ENCODE peak calls at places on chromosomes 3 and 15, in eight cellular contexts. X is IMR-90, L is tibial nerve, R is body of pancreas, S is AG04450, K is SJCRH30, N is HL-60, W is adrenal gland. Q is an unnamed sample.

GRCh38 chr3:713225-713624 is 379.6 kb upstream of the CNTN6 start:
- DNase-seq in R (no peak), X (no peak), S (no peak), K (peak; percentile 24), N (no peak), W (no peak), L (no peak), Q (peak; percentile 66)

GRCh38 chr15:61084944-61085367 is 144.1 kb downstream of the RORA start:
- DNase-seq in W (peak; percentile 15), L (no peak), K (peak; percentile 59), X (no peak), S (no peak), N (peak; percentile 33), R (no peak), Q (no peak)

GRCh38 chr3:24069045-24069444 is 124.0 kb downstream of the NR1D2 start:
- DNase-seq in X (no peak), L (no peak), R (peak; percentile 30), K (peak; percentile 60), N (no peak), W (no peak), S (no peak), Q (no peak)

GRCh38 chr15:93524432-93524831 is 435.4 kb upstream of the RGMA start:
- DNase-seq in N (no peak), L (no peak), R (peak; percentile 69), X (no peak), W (no peak), K (no peak), S (no peak), Q (no peak)

GRCh38 chr3:114392831-114393230 is 99.0 kb downstream of the TIGIT start:
- DNase-seq in X (no peak), R (no peak), S (no peak), N (no peak), K (no peak), W (no peak), L (no peak), Q (peak; percentile 26)

GRCh38 chr3:14492948-14493881 is 46.9 kb downstream of the GRIP2 start:
- DNase-seq in X (no peak), S (no peak), K (no peak), W (no peak), R (no peak), L (no peak), N (no peak), Q (no peak)

GRCh38 chr3:115628075-115628412 is 4.7 kb downstream of the GAP43 start:
- DNase-seq in S (no peak), L (no peak), W (no peak), R (no peak), N (no peak), X (no peak), K (no peak), Q (no peak)

GRCh38 chr3:40254898-40255297 is 54.6 kb upstream of the EIF1B start:
- DNase-seq in L (no peak), W (no peak), R (no peak), X (no peak), N (no peak), S (no peak), K (no peak), Q (no peak)

GRCh38 chr15:63381301-63382192 is at the start of gene CA12:
- DNase-seq in W (peak; percentile 32), N (no peak), R (peak; percentile 80), S (no peak), K (peak; percentile 24), L (no peak), X (peak; percentile 55), Q (peak; percentile 67)

GRCh38 chr3:158121295-158121694 is 11.4 kb downstream of the RSRC1 start:
- DNase-seq in S (no peak), R (no peak), L (no peak), K (no peak), W (no peak), N (no peak), X (no peak), Q (no peak)

GRCh38 chr3:188153498-188153948 is 434 bp upstream of the LPP start:
- DNase-seq in K (peak; percentile 18), N (peak; percentile 49), L (peak; percentile 74), S (peak; percentile 94), R (peak; percentile 90), X (peak; percentile 97), W (peak; percentile 92), Q (peak; percentile 79)

GRCh38 chr3:95899494-95899893 is 914.9 kb upstream of the EPHA6 start:
- DNase-seq in L (no peak), X (peak; percentile 78), K (no peak), R (no peak), N (no peak), S (peak; percentile 11), W (no peak), Q (peak; percentile 47)

GRCh38 chr3:179732661-179733348 is 80.0 kb downstream of the USP13 start:
- DNase-seq in S (no peak), W (peak; percentile 88), X (no peak), K (no peak), L (no peak), N (no peak), R (no peak), Q (no peak)

GRCh38 chr15:33242669-33243191 is 48.2 kb upstream of the FMN1 start:
- DNase-seq in S (no peak), X (no peak), R (no peak), L (no peak), K (peak; percentile 47), N (no peak), W (no peak), Q (peak; percentile 85)

GRCh38 chr15:73800662-73801345 is 47.7 kb upstream of the INSYN1 start:
- DNase-seq in X (peak; percentile 87), K (no peak), S (peak; percentile 59), L (no peak), R (no peak), W (peak; percentile 21), N (no peak), Q (peak; percentile 74)

GRCh38 chr3:99686955-99687612 is 48.7 kb downstream of the COL8A1 start:
- DNase-seq in N (peak; percentile 36), R (peak; percentile 64), X (peak; percentile 74), L (peak; percentile 71), W (peak; percentile 49), K (peak; percentile 24), S (no peak), Q (peak; percentile 55)

GRCh38 chr3:99683876-99684275 is 45.5 kb downstream of the COL8A1 start:
- DNase-seq in L (no peak), S (no peak), K (no peak), R (no peak), X (no peak), N (no peak), W (no peak), Q (no peak)

GRCh38 chr3:99686469-99686868 is 48.1 kb downstream of the COL8A1 start:
- DNase-seq in R (no peak), N (no peak), L (no peak), K (no peak), X (no peak), S (no peak), W (no peak), Q (no peak)

GRCh38 chr3:99683465-99683864 is 45.1 kb downstream of the COL8A1 start:
- DNase-seq in N (no peak), K (no peak), X (no peak), R (no peak), L (no peak), W (no peak), S (no peak), Q (no peak)

GRCh38 chr3:99684678-99685077 is 46.3 kb downstream of the COL8A1 start:
- DNase-seq in S (no peak), N (no peak), L (no peak), K (no peak), X (no peak), R (no peak), W (no peak), Q (no peak)
- H3K27me3 ChIP-seq in S (no peaks in the 10 kb centered on the region), N (no peaks in the 10 kb centered on the region), L (no peaks in the 10 kb centered on the region), K (no peaks in the 10 kb centered on the region), X (no peaks in the 10 kb centered on the region), R (no peaks in the 10 kb centered on the region), W (peaks cover 4% of the 10 kb centered on the region), Q (no peaks in the 10 kb centered on the region)

DNA sequence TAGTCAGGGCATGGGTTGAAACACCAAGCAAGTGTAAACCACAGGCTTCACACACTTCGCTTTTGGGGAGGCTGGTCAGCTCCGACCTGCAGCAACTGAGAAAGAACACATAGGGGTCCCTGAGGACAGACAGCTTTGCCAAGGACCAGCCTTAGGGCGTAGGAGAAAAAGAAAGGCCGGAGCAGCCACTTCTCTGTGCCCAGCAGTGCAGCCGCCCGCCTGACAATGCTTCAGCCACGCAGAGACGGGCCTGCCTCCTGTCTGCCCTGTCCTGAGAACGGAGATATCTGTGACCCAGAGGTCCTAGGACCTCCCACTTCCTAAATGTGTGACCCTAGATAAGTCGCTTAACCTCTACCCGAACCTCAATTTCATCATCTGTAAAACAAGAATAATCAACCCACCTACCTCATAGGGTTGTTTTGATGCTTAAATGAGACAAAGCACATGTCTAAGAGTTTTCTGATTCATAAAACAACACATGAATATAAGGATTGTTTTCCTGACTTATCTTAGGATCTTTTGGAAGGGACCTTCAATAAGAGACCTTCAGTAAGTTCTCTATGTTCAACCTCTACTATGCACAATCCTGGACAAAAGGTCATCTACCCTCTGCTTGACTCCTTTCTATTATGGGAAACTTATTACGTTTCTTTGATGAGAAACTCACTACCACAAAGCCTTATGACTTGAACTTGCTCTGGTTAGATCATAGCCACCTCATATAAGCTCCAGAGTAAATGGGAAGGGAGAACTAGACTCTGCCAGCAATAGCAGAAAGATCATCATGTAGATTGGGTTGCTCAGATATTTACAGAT is 32.9 kb upstream of the RFTN1 start:
- DNase-seq in W (no peak), N (no peak), K (no peak), X (no peak), R (no peak), L (no peak), S (no peak), Q (no peak)
- H3K27me3 ChIP-seq in W (no peaks in the 10 kb centered on the region), N (no peaks in the 10 kb centered on the region), K (no peaks in the 10 kb centered on the region), X (peaks cover 21% of the 10 kb centered on the region), R (no peaks in the 10 kb centered on the region), L (no peaks in the 10 kb centered on the region), S (peaks cover under 1% of the 10 kb centered on the region), Q (no peaks in the 10 kb centered on the region)

DNA sequence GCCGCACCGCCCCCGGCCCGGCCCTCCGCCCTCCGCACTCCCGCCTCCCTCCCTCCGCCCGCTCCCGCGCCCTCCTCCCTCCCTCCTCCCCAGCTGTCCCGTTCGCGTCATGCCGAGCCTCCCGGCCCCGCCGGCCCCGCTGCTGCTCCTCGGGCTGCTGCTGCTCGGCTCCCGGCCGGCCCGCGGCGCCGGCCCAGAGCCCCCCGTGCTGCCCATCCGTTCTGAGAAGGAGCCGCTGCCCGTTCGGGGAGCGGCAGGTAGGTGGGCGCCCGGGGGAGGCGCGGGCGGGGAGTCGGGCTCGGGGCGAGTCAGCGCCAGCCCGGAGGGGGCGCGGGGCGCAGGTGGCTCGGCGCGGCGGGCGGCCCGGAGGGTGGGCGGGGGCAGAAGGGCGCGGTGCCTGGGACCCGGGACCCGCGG is 364 bp downstream of the CHRD start:
- DNase-seq in W (peak; percentile 82), N (no peak), X (no peak), S (no peak), L (peak; percentile 41), K (peak; percentile 70), R (peak; percentile 77), Q (no peak)
- H3K27me3 ChIP-seq in W (peaks cover 8% of the 10 kb centered on the region), N (peaks cover 36% of the 10 kb centered on the region), X (peaks cover 83% of the 10 kb centered on the region), S (peaks cover 66% of the 10 kb centered on the region), L (peaks cover 17% of the 10 kb centered on the region), K (no peaks in the 10 kb centered on the region), R (no peaks in the 10 kb centered on the region), Q (peaks cover 46% of the 10 kb centered on the region)

DNA sequence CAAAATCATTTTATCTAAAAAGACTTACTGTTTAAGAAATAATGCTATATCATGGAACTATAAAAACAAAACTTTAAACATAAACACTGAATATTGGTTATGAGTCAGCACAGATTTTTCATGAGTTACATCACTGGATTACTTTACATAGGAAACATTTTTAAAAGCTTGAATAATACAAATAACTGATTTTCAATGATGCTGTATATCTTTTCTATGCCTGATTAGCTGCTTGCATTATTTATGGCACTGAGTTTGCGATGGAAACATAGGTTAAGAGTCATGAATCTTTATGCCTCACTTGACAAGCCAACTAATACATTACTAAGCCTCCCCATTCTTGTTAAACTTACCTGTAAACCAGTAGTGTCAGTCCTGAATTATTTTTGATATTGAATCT is 437.1 kb upstream of the BCHE start:
- DNase-seq in L (no peak), X (peak; percentile 65), R (no peak), S (no peak), W (no peak), N (no peak), K (no peak), Q (peak; percentile 66)
- H3K27me3 ChIP-seq in L (no peaks in the 10 kb centered on the region), X (no peaks in the 10 kb centered on the region), R (no peaks in the 10 kb centered on the region), S (no peaks in the 10 kb centered on the region), W (no peaks in the 10 kb centered on the region), N (no peaks in the 10 kb centered on the region), K (no peaks in the 10 kb centered on the region), Q (no peaks in the 10 kb centered on the region)

Q was measured in bronchial epithelial cell.